ENCODE peak calls at places on chromosomes 5 and 9, in four cellular contexts. S is neural progenitor cell, I is thoracic aorta, X is Peyer's patch. O is an unnamed sample. For H3K4me1 and H3K36me3, the result is how much of the 10 kb centered on the place peaks cover.

GRCh38 chr5:135139397-135140134 is 105.5 kb upstream of the PITX1 start:
- DNase-seq in S (no peak), I (no peak), X (no peak), O (peak)

GRCh38 chr5:113221294-113222176 is 213.3 kb downstream of the TSSK1B start:
- DNase-seq in S (no peak), I (no peak), X (no peak), O (no peak)

GRCh38 chr5:158958048-158958994 is 141.4 kb downstream of the EBF1 start:
- DNase-seq in S (peak), I (no peak), X (no peak), O (no peak)

GRCh38 chr5:103526164-103526915 is 36.2 kb downstream of the NUDT12 start:
- DNase-seq in S (no peak), I (no peak), X (no peak), O (no peak)

GRCh38 chr9:83432877-83433276 is 105.3 kb downstream of the FRMD3 start:
- DNase-seq in S (no peak), I (no peak), X (no peak), O (no peak)

GRCh38 chr5:179154346-179154990 is 94.3 kb downstream of the ZNF354C start:
- DNase-seq in S (no peak), I (no peak), X (no peak), O (no peak)

GRCh38 chr5:95664204-95664786 is 17.7 kb downstream of the RFESD start:
- DNase-seq in S (peak), I (no peak), X (no peak), O (peak)

GRCh38 chr9:93675336-93676150 is 99.2 kb downstream of the PHF2 start:
- DNase-seq in S (no peak), I (no peak), X (peak), O (no peak)

GRCh38 chr5:107428303-107428761 is 242.4 kb downstream of the EFNA5 start:
- DNase-seq in S (no peak), I (no peak), X (no peak), O (no peak)

GRCh38 chr5:37494756-37495155 is 115.6 kb downstream of the WDR70 start:
- DNase-seq in S (no peak), I (no peak), X (no peak), O (peak)

GRCh38 chr9:113568481-113569321 is 105.2 kb downstream of the RGS3 start:
- DNase-seq in S (no peak), I (no peak), X (no peak), O (no peak)

GRCh38 chr9:22237497-22238363 is 208.9 kb upstream of the DMRTA1 start:
- DNase-seq in S (no peak), I (no peak), X (no peak), O (no peak)

GRCh38 chr5:161340012-161340411 is 206.5 kb downstream of the GABRB2 start:
- DNase-seq in S (no peak), I (no peak), X (no peak), O (peak)

DNA sequence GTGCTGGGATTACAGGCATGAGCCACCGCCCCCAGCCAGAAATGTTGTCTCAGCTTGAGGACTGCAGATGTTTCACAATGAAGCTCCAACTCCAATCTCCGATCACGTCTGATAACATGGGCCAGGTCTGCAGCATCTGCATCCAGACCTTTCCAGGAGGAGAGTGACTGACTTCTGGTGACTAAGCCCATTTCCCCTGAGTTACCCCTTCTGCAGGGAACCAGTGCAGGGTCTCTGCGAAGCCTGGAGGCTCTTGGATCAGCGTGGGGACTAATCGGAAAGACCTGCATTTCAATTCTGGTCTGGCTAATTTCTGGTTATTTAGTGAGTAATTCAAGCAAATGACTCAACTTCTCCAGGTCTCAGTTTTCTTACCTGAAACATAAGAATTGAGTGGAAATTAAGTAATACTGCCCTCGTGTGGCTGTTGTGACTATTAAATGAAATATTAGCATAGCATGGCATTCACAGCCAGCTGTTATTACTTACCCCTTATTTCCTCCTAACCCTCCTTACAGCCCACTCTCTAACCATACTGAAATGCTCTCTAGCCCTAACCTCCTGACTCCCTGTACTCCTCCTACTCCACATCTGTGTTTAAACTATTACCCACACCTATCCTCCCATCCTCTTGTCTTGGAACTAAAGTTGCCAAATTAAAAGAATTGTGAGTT is 2.2 kb upstream of the GNPDA1 start:
- DNase-seq in S (peak), I (no peak), X (no peak), O (peak)
- H3K4me1 ChIP-seq in S (under half), I (under half), X (under half), O (under half)

GRCh38 chr5:35794688-35795375 is 61.9 kb upstream of the IL7R start:
- DNase-seq in S (peak), I (no peak), X (no peak), O (no peak)

GRCh38 chr5:35804201-35804653 is 52.5 kb upstream of the IL7R start:
- DNase-seq in S (no peak), I (no peak), X (no peak), O (no peak)

GRCh38 chr5:35803221-35803651 is 53.5 kb upstream of the IL7R start:
- DNase-seq in S (peak), I (no peak), X (no peak), O (no peak)

DNA sequence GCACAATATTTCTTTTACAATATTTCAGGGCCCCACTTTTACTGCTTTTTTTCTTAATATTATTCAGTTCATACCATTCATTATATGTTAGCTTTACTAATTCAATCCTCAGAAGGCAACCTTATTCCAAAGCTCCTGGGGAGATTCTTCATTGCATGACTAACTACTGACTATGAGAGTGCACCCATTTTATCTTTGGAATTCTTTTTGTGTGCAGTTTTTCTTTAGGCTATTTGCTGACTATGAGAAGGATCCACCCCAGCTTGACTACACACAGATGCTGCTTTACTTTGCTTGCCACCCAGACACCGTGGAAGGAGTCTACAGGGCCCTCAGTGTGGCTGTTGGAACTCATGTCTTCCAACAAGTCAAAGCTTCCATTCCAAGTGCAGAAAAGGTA is 56.9 kb upstream of the IL7R start:
- DNase-seq in S (no peak), I (no peak), X (no peak), O (no peak)
- H3K4me3 ChIP-seq in S (no peak), I (no peak), X (no peak), O (no peak)

DNA sequence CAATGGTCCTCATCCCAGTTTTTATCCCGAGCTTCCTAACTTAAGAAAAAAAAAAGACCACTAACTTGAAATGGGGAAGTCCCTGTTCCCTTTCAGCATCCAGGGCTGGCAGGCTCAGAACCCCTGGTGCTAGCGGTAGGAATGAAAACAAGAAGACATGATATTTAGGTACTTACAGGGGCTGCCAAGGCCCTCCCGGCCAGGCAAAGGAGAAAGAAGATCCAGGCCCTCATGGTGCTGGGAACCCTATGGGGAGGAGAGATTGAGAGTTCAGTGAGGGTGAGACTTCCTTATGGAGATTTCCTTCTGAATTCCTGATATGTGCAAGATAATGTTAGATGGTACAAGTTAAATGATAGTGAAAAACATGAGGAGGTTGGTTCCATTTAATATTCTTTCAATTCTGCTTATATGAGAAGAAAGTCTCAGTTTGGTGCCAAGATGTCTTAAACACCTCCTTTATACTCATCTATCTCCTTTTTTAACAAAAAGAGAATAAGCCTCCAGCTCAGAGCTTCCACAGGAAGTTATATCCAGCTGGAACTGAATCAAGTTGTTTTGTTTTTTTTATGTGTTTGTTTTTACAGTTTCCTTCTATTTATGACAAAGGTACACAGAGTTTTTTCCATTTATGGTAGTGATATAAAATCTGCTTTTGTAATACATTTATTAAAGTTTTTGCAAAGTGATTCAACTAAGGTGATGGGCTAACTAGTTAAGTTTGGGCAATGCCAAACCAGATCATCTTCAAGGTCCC is 10.6 kb downstream of the SPARC start:
- DNase-seq in S (no peak), I (no peak), X (no peak), O (no peak)
- H3K36me3 ChIP-seq in S (under half), I (under half), X (under half), O (under half)

DNA sequence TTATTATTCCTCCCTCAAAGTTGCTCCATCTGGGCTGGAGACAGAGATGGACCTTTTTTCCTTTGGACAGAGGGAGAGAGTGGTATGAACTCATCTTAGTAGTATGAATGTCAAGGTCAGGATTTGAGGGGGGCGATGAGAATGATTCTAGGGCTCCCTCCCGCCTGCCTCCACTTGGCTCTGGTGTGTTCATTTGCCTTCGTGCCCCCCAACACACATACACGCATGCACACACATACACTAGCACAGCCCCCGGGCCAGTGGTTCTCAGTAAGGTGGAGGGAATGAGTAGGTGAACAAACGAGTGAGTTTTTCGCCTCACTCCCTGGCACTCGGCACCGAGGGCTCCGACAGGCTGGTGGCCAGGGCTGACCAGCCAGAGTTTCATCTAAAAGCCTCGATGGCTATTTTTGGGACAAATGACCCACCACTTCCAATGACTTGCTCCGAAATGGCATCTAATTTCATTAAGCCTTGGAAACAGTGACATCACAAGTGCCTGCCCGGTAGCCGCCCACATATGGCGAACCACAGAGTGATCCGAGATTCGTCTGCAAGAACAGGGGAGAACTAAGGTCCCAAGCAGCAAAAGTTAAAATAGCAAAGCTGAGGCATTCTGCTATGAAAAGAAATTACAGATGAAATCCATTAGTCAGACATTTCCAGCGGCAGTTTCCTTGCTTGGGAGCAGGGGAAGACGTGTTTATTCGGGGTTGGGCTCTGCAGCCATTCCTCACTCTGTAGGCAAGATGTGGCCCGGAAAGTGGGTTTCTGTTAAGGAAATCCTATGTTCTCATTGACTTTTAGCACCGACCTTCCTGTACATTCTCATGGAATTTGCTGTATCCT is 44.8 kb downstream of the ERGIC1 start:
- DNase-seq in S (no peak), I (peak), X (no peak), O (no peak)
- H3K4me1 ChIP-seq in S (under half), I (half or more), X (under half), O (under half)

GRCh38 chr9:135074354-135075233 is 12.9 kb upstream of the OLFM1 start:
- DNase-seq in S (no peak), I (no peak), X (peak), O (no peak)
- H3K4me3 ChIP-seq in S (peak), I (peak), X (peak), O (no peak)

GRCh38 chr9:128579194-128579593 is 26.8 kb downstream of the SPTAN1 start:
- DNase-seq in S (no peak), I (no peak), X (no peak), O (no peak)

GRCh38 chr9:128577206-128577605 is 24.8 kb downstream of the SPTAN1 start:
- DNase-seq in S (no peak), I (no peak), X (no peak), O (no peak)

GRCh38 chr9:128580731-128581130 is 28.3 kb downstream of the SPTAN1 start:
- DNase-seq in S (no peak), I (no peak), X (no peak), O (no peak)

GRCh38 chr9:128575469-128575868 is 23.1 kb downstream of the SPTAN1 start:
- DNase-seq in S (no peak), I (no peak), X (no peak), O (peak)

DNA sequence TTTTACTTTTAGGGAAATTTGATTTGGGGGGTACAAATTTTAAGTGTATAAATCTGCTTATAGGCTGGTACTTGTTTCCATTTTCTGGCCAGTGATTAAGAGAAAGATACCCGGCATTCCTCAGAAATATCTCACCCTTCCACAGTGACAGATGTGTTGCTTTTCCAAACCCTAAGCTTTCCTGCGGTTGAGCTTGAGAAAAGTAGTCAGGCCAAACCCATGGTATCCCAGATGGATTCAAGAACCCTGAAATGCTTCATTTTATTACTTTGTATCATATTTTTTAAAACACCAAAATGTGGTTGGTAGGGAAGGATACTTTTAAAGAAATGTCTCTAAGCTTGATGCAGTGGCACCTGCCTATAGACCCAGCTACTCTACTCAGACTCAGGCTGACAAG is 23.5 kb downstream of the SPTAN1 start:
- DNase-seq in S (no peak), I (no peak), X (no peak), O (no peak)
- H3K36me3 ChIP-seq in S (under half), I (under half), X (under half), O (under half)

DNA sequence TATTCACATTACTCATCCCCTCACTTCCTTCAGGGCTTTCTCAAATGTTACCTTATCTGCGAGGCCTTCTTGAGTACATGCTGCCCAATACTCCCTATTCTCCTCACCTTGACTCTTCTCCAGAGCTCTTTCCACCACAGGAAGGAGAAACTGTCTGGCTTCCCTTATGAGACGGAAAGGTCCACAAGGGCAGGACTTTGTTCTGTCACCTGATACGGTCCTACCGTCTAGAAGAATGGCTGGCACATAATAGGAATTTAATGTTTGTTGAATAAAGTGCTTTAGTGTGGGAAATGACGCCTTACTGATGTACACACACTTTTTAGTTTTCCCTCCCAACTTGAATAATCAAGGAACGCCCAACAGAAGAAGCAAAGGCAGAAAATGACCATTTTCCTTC is 52.5 kb downstream of the PFDN1 start:
- DNase-seq in S (no peak), I (no peak), X (no peak), O (peak)
- H3K4me1 ChIP-seq in S (under half), I (under half), X (under half), O (under half)

GRCh38 chr5:89703799-89704198 is 705.8 kb downstream of the CETN3 start:
- DNase-seq in S (peak), I (no peak), X (no peak), O (no peak)
- H3K4me3 ChIP-seq in S (peak), I (no peak), X (no peak), O (no peak)

DNA sequence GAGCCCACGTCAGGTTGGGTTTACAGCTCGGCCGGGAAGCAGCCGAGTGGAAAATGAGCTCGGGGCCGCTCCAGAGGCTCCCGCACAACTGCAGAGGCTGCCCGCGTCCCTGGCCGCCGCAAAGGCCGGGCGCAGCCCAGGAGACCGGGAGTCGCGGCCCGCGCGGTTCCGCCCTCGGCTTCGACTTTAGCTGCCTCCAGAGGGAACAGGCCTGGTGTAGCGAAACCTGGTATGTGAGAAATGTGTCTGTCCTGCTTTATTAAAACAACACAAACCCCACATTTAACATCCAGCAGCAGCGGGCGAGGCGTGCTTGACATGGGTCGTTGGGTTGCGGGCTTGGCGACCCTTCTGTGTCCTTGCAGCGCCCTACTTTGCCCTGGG is 66.2 kb downstream of the FOXD1 start:
- DNase-seq in S (no peak), I (no peak), X (no peak), O (no peak)
- H3K36me3 ChIP-seq in S (under half), I (under half), X (under half), O (under half)

GRCh38 chr9:36151306-36152210 is 15.0 kb downstream of the GLIPR2 start:
- DNase-seq in S (no peak), I (no peak), X (no peak), O (peak)
- H3K4me1 ChIP-seq in S (under half), I (under half), X (under half), O (under half)

O was measured in small intestine.